ENCODE peak calls at places on chromosomes 13 and 19, in seven cellular contexts. C is activated naive CD4-positive, alpha-beta T cell treated with Interleukin-2 at 50 U/mL for 16 hours; D is T-cell; Y is stimulated activated CD4-positive, alpha-beta T cell treated with anti-CD3 and anti-CD28 coated beads, Interleukin-4, amount 100 ng/mL, for 1 hour; E is brain microvascular endothelial cell; U is Ammon's horn; J is astrocyte of the cerebellum. O is an unnamed sample.

GRCh38 chr13:79534596-79534995 is 53.6 kb downstream of the NDFIP2 start:
- DNase-seq in Y (no peak), D (no peak), C (no peak), J (no peak), U (no peak), E (no peak), O (no peak)

GRCh38 chr19:47486900-47487299 is 2.9 kb upstream of the KPTN start:
- DNase-seq in C (no peak), E (no peak), D (no peak), Y (no peak), U (no peak), J (no peak), O (peak)

GRCh38 chr13:109756778-109757177 is 29.6 kb downstream of the IRS2 start:
- DNase-seq in Y (no peak), E (no peak), U (no peak), D (no peak), J (no peak), C (no peak), O (no peak)

GRCh38 chr13:35699805-35700204 is 223.3 kb upstream of the MAB21L1 start:
- DNase-seq in E (peak), Y (no peak), U (no peak), C (no peak), J (peak), D (no peak), O (no peak)

GRCh38 chr13:39484506-39485313 is 118.3 kb downstream of the LHFPL6 start:
- DNase-seq in C (no peak), E (peak), Y (no peak), U (no peak), D (no peak), J (peak), O (no peak)

GRCh38 chr19:35501684-35502083 is 11.4 kb upstream of the KRTDAP start:
- DNase-seq in J (no peak), E (no peak), Y (no peak), C (no peak), D (no peak), U (no peak), O (no peak)

GRCh38 chr19:35135389-35135909 is 590 bp upstream of the LGI4 start:
- DNase-seq in C (peak), D (no peak), Y (peak), U (peak), E (peak), J (peak), O (peak)

GRCh38 chr19:441213-441823 is 19.5 kb downstream of the SHC2 start:
- DNase-seq in J (no peak), C (no peak), E (no peak), Y (no peak), D (no peak), U (no peak), O (no peak)

GRCh38 chr19:10404888-10405808 is 1.8 kb upstream of the CDC37 start:
- DNase-seq in Y (peak), U (no peak), D (no peak), E (no peak), J (no peak), C (peak), O (no peak)

GRCh38 chr13:33229446-33230177 is 55.9 kb downstream of the STARD13 start:
- DNase-seq in Y (no peak), D (no peak), U (peak), C (no peak), E (no peak), J (no peak), O (no peak)

GRCh38 chr19:31451686-31452325 is 102.6 kb upstream of the TSHZ3 start:
- DNase-seq in J (no peak), Y (no peak), D (no peak), U (no peak), E (no peak), C (no peak), O (no peak)

GRCh38 chr19:11538232-11539036 is at the start of gene CNN1:
- DNase-seq in E (peak), C (no peak), J (peak), Y (no peak), U (no peak), D (no peak), O (no peak)

GRCh38 chr13:44267966-44268365 is 105.7 kb upstream of the SERP2 start:
- DNase-seq in C (no peak), J (peak), D (no peak), E (peak), U (no peak), Y (no peak), O (no peak)

GRCh38 chr19:50490411-50490811 is 13.8 kb upstream of the GARIN5A start:
- DNase-seq in U (no peak), J (no peak), E (no peak), C (no peak), D (no peak), Y (no peak), O (no peak)

GRCh38 chr19:32866061-32866460 is 3.5 kb downstream of the SLC7A9 start:
- DNase-seq in E (no peak), C (no peak), J (no peak), Y (no peak), U (no peak), D (no peak), O (no peak)

GRCh38 chr19:30622276-30622675 is 250.1 kb downstream of the ZNF536 start:
- DNase-seq in C (no peak), E (no peak), Y (no peak), D (no peak), U (no peak), J (no peak), O (no peak)

GRCh38 chr19:10142701-10143375 is 23.1 kb upstream of the EIF3G start:
- DNase-seq in J (no peak), C (peak), U (no peak), D (no peak), E (no peak), Y (peak), O (no peak)

GRCh38 chr13:50340566-50341287 is 325.5 kb downstream of the KCNRG start:
- DNase-seq in C (no peak), D (no peak), U (no peak), J (no peak), Y (no peak), E (no peak), O (no peak)

GRCh38 chr19:7869910-7870511 is 4.2 kb downstream of the PRR36 start:
- DNase-seq in E (no peak), D (peak), U (no peak), Y (peak), J (no peak), C (peak), O (peak)

GRCh38 chr19:52962394-52963228 is at the start of gene ZNF816:
- DNase-seq in E (peak), U (peak), J (peak), C (peak), D (peak), Y (peak), O (peak)

GRCh38 chr19:18349524-18350128 is 9.2 kb downstream of the PGPEP1 start:
- DNase-seq in Y (peak), U (no peak), J (peak), E (peak), D (no peak), C (peak), O (no peak)

GRCh38 chr13:71712988-71713653 is 153.9 kb downstream of the DACH1 start:
- DNase-seq in J (peak), U (no peak), Y (no peak), E (peak), D (no peak), C (no peak), O (no peak)

GRCh38 chr19:5480427-5480836 is 25.2 kb downstream of the ZNRF4 start:
- DNase-seq in E (no peak), D (no peak), Y (peak), C (peak), J (no peak), U (no peak), O (no peak)

GRCh38 chr19:42323852-42324654 is 1.4 kb upstream of the MEGF8 start:
- DNase-seq in D (no peak), E (no peak), C (peak), J (no peak), Y (peak), U (no peak), O (no peak)

GRCh38 chr13:113538689-113539058 is 45.9 kb upstream of the TFDP1 start:
- DNase-seq in U (no peak), Y (no peak), E (no peak), C (no peak), J (no peak), D (no peak), O (no peak)

GRCh38 chr13:31236211-31236786 is 36.5 kb downstream of the B3GLCT start:
- DNase-seq in J (peak), Y (no peak), D (no peak), E (peak), C (no peak), U (peak), O (no peak)